ENCODE peak calls at places on chromosomes 3 and 15, in four cellular contexts. E is MM.1S, T is GM23338, H is endothelial cell of umbilical vein. C is an unnamed sample.
A peak's percentile ranks its signal among the peaks of the same experiment; 100 is the strongest.

GRCh38 chr3:158836312-158836711 is 34.5 kb downstream of the MFSD1 start:
- DNase-seq in T (no peak), H (no peak), E (no peak), C (no peak)

GRCh38 chr3:114427407-114428172 is 133.8 kb downstream of the TIGIT start:
- DNase-seq in H (no peak), T (no peak), E (no peak), C (no peak)

GRCh38 chr3:8371085-8371551 is 130.5 kb upstream of the LMCD1 start:
- DNase-seq in H (no peak), T (no peak), E (no peak), C (peak; percentile 10)

GRCh38 chr3:100525753-100526612 is 33.6 kb downstream of the TMEM45A start:
- DNase-seq in E (no peak), H (no peak), T (no peak), C (peak; percentile 54)

GRCh38 chr3:50639055-50639494 is 22.1 kb downstream of the MAPKAPK3 start:
- DNase-seq in H (no peak), E (no peak), T (no peak), C (no peak)

GRCh38 chr15:40250771-40251454 is 12.1 kb downstream of the PAK6 start:
- DNase-seq in H (no peak), T (no peak), E (no peak), C (no peak)

GRCh38 chr3:60055765-60056164 is 1005.9 kb upstream of the CFAP20DC start:
- DNase-seq in H (no peak), T (no peak), E (no peak), C (peak; percentile 10)

GRCh38 chr3:158789592-158789991 is 12.3 kb upstream of the MFSD1 start:
- DNase-seq in H (peak; percentile 75), E (peak; percentile 46), T (no peak), C (peak; percentile 46)

GRCh38 chr3:126121632-126122031 is 37.7 kb upstream of the SLC41A3 start:
- DNase-seq in T (peak; percentile 16), E (no peak), H (no peak), C (no peak)

GRCh38 chr3:141152801-141153678 is 78.6 kb upstream of the PXYLP1 start:
- DNase-seq in H (no peak), E (no peak), T (no peak), C (no peak)

GRCh38 chr15:31129769-31130303 is 28.3 kb upstream of the TRPM1 start:
- DNase-seq in T (no peak), E (no peak), H (no peak), C (no peak)

GRCh38 chr15:66043264-66043663 is 174.0 kb downstream of the RAB11A start:
- DNase-seq in E (no peak), H (no peak), T (no peak), C (peak; percentile 73)

GRCh38 chr15:28935316-28935715 is 49.5 kb downstream of the APBA2 start:
- DNase-seq in E (no peak), H (no peak), T (peak; percentile 85), C (no peak)

GRCh38 chr3:69763458-69763857 is 24.2 kb downstream of the MITF start:
- DNase-seq in T (no peak), E (no peak), H (no peak), C (no peak)

GRCh38 chr3:97297032-97297431 is 467.5 kb upstream of the ARL6 start:
- DNase-seq in H (no peak), E (no peak), T (no peak), C (no peak)

GRCh38 chr3:113287111-113287817 is 75.9 kb downstream of the BOC start:
- DNase-seq in E (no peak), H (peak; percentile 46), T (no peak), C (no peak)

GRCh38 chr3:143000525-143000924 is 845 bp upstream of the U2SURP start:
- DNase-seq in E (no peak), T (peak; percentile 18), H (no peak), C (peak; percentile 58)

GRCh38 chr15:97944724-97945123 is 15.8 kb upstream of the ARRDC4 start:
- DNase-seq in T (peak; percentile 27), H (no peak), E (no peak), C (no peak)

GRCh38 chr3:31892500-31892899 is 88.6 kb downstream of the OSBPL10 start:
- DNase-seq in H (no peak), T (no peak), E (no peak), C (no peak)

GRCh38 chr3:29764059-29764458 is 483.2 kb downstream of the RBMS3 start:
- DNase-seq in H (peak; percentile 35), T (no peak), E (no peak), C (no peak)

GRCh38 chr15:66948294-66948693 is 117.1 kb upstream of the SMAD3 start:
- DNase-seq in T (no peak), H (no peak), E (peak; percentile 93), C (peak; percentile 54)

GRCh38 chr3:107892960-107893359 is 197.9 kb downstream of the CD47 start:
- DNase-seq in E (no peak), H (no peak), T (no peak), C (no peak)

GRCh38 chr15:55741592-55742497 is 1.1 kb downstream of the PRTG start:
- DNase-seq in H (peak; percentile 30), E (peak; percentile 16), T (peak; percentile 72), C (peak; percentile 64)

GRCh38 chr3:184505053-184505452 is 56.5 kb upstream of the EPHB3 start:
- DNase-seq in T (no peak), H (no peak), E (peak; percentile 4), C (no peak)

GRCh38 chr15:67024322-67024997 is 40.9 kb upstream of the SMAD3 start:
- DNase-seq in H (peak; percentile 92), E (peak; percentile 46), T (no peak), C (peak; percentile 89)

GRCh38 chr3:113847664-113848461 is 9.3 kb downstream of the GRAMD1C start:
- DNase-seq in H (no peak), T (no peak), E (no peak), C (peak; percentile 40)

GRCh38 chr15:69686626-69687025 is 234.0 kb downstream of the RPLP1 start:
- DNase-seq in T (no peak), H (no peak), E (no peak), C (no peak)

GRCh38 chr15:90286678-90287077 is 21.2 kb downstream of the NGRN start:
- DNase-seq in H (peak; percentile 62), E (peak; percentile 55), T (peak; percentile 39), C (peak; percentile 40)

GRCh38 chr15:31508656-31509055 is 182.0 kb downstream of the KLF13 start:
- DNase-seq in T (no peak), H (no peak), E (no peak), C (no peak)

GRCh38 chr15:91966181-91966552 is 112.7 kb downstream of the SLCO3A1 start:
- DNase-seq in E (no peak), T (no peak), H (no peak), C (no peak)

GRCh38 chr15:91965501-91966180 is 112.1 kb downstream of the SLCO3A1 start:
- DNase-seq in E (no peak), H (no peak), T (no peak), C (no peak)

GRCh38 chr15:91967935-91968605 is 114.6 kb downstream of the SLCO3A1 start:
- DNase-seq in E (no peak), H (no peak), T (no peak), C (no peak)

GRCh38 chr15:91970142-91970541 is 116.6 kb downstream of the SLCO3A1 start:
- DNase-seq in H (no peak), E (no peak), T (no peak), C (no peak)

GRCh38 chr15:91968610-91969009 is 115.1 kb downstream of the SLCO3A1 start:
- DNase-seq in T (peak; percentile 70), H (no peak), E (no peak), C (no peak)
- TF ChIP-seq CTCF in T (peak; percentile 73), H (no peak), E (no peak), C (no peak)

DNA sequence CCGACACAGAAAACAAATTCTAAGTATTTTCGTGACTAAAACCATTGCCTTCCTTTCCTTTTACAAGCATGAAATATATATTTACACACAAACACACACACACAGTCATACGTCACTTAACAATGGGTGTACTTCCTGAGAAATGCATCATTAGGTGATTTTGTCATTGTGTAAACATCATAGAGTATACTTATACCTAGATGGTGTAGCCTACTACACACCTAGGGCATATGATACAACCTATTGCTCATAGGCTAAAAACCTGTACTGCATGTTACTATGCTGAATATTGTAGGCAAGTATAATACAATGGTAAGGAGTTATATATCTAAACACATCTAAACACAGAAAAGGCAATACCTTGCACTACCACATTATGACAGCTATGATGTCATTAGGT is 28.6 kb downstream of the COL6A5 start:
- DNase-seq in T (no peak), H (no peak), E (no peak), C (no peak)
- H3K79me2 ChIP-seq in T (no peaks in the 10 kb centered on the region), H (no peaks in the 10 kb centered on the region), E (no peaks in the 10 kb centered on the region), C (no peaks in the 10 kb centered on the region)

GRCh38 chr3:190338717-190339116 is 16.5 kb upstream of the CLDN1 start:
- DNase-seq in E (no peak), H (peak; percentile 50), T (no peak), C (peak; percentile 30)

GRCh38 chr3:190333961-190334360 is 11.7 kb upstream of the CLDN1 start:
- DNase-seq in E (no peak), T (no peak), H (no peak), C (no peak)

GRCh38 chr3:190340071-190340470 is 17.8 kb upstream of the CLDN1 start:
- DNase-seq in T (no peak), E (no peak), H (peak; percentile 24), C (no peak)

GRCh38 chr3:190336516-190337189 is 14.4 kb upstream of the CLDN1 start:
- DNase-seq in E (no peak), H (no peak), T (no peak), C (peak; percentile 33)

DNA sequence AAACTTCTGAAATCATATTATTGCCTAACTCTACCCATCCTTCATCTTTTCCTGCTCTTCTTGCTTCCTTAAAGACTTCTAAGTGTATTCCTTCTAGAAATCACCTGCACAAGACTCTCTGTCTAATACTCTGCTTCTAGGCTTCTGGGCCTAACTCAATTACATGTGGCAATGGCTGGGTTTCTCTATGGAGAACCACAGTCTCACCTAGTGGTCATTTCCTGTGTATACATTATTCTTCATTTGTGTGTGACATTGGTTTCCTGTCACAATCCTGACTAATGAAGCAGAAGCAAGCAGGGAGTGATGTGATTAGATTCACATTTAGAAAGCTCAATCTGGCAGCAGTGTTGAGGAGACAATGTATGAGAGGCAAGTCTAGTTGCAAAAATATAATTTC is 16.9 kb upstream of the CLDN1 start:
- DNase-seq in T (peak; percentile 6), H (peak; percentile 72), E (peak; percentile 35), C (no peak)
- TF ChIP-seq CTCF in T (no peak), H (no peak), E (peak; percentile 27), C (peak; percentile 10)

GRCh38 chr15:64000183-64000710 is 46.0 kb downstream of the DAPK2 start:
- DNase-seq in H (no peak), E (no peak), T (no peak), C (peak; percentile 32)
- H3K79me2 ChIP-seq in H (no peaks in the 10 kb centered on the region), E (no peaks in the 10 kb centered on the region), T (no peaks in the 10 kb centered on the region), C (no peaks in the 10 kb centered on the region)